ENCODE peak calls at places on chromosomes 7 and 10, in seven cellular contexts. One of them, this sample, is unnamed.

GRCh38 chr7:117111532-117111931 is 158.2 kb downstream of the ST7 start:
- DNase-seq in tibial artery: no peak
- DNase-seq in breast epithelium: no peak
- DNase-seq in effector memory CD4-positive, alpha-beta T cell: no peak
- DNase-seq in transverse colon: no peak
- DNase-seq in neural progenitor cell: no peak
- DNase-seq in body of pancreas: no peak
- DNase-seq in this sample: no peak

GRCh38 chr7:94115316-94115715 is 111.2 kb upstream of the BET1 start:
- DNase-seq in tibial artery: no peak
- DNase-seq in breast epithelium: no peak
- DNase-seq in effector memory CD4-positive, alpha-beta T cell: no peak
- DNase-seq in transverse colon: no peak
- DNase-seq in neural progenitor cell: no peak
- DNase-seq in body of pancreas: no peak
- DNase-seq in this sample: no peak

GRCh38 chr10:18400201-18400910 is 251.0 kb downstream of the NSUN6 start:
- DNase-seq in tibial artery: no peak
- DNase-seq in breast epithelium: no peak
- DNase-seq in effector memory CD4-positive, alpha-beta T cell: peak; percentile 1
- DNase-seq in transverse colon: peak; percentile 88
- DNase-seq in neural progenitor cell: peak; percentile 44
- DNase-seq in body of pancreas: peak; percentile 30
- DNase-seq in this sample: no peak

GRCh38 chr10:58158806-58159205 is 108.9 kb downstream of the IPMK start:
- DNase-seq in tibial artery: no peak
- DNase-seq in breast epithelium: no peak
- DNase-seq in effector memory CD4-positive, alpha-beta T cell: no peak
- DNase-seq in transverse colon: no peak
- DNase-seq in neural progenitor cell: no peak
- DNase-seq in body of pancreas: no peak
- DNase-seq in this sample: no peak

GRCh38 chr10:46787321-46787615 is 124.0 kb upstream of the PTPN20 start:
- DNase-seq in tibial artery: no peak
- DNase-seq in breast epithelium: no peak
- DNase-seq in effector memory CD4-positive, alpha-beta T cell: no peak
- DNase-seq in transverse colon: no peak
- DNase-seq in neural progenitor cell: no peak
- DNase-seq in body of pancreas: peak; percentile 36
- DNase-seq in this sample: peak; percentile 42

GRCh38 chr10:51397695-51398094 is 301.7 kb downstream of the CSTF2T start:
- DNase-seq in tibial artery: peak; percentile 86
- DNase-seq in breast epithelium: peak; percentile 58
- DNase-seq in effector memory CD4-positive, alpha-beta T cell: no peak
- DNase-seq in transverse colon: peak; percentile 78
- DNase-seq in neural progenitor cell: no peak
- DNase-seq in body of pancreas: peak; percentile 85
- DNase-seq in this sample: no peak

GRCh38 chr10:102086196-102086595 is 21.0 kb downstream of the HPS6 start:
- DNase-seq in tibial artery: no peak
- DNase-seq in breast epithelium: no peak
- DNase-seq in effector memory CD4-positive, alpha-beta T cell: no peak
- DNase-seq in transverse colon: no peak
- DNase-seq in neural progenitor cell: no peak
- DNase-seq in body of pancreas: no peak
- DNase-seq in this sample: no peak

GRCh38 chr10:2619472-2619871 is 447.9 kb upstream of the PFKP start:
- DNase-seq in tibial artery: no peak
- DNase-seq in breast epithelium: no peak
- DNase-seq in effector memory CD4-positive, alpha-beta T cell: no peak
- DNase-seq in transverse colon: no peak
- DNase-seq in neural progenitor cell: peak; percentile 60
- DNase-seq in body of pancreas: no peak
- DNase-seq in this sample: no peak

GRCh38 chr10:114541081-114541833 is 116.8 kb downstream of the ABLIM1 start:
- DNase-seq in tibial artery: peak; percentile 79
- DNase-seq in breast epithelium: no peak
- DNase-seq in effector memory CD4-positive, alpha-beta T cell: peak; percentile 55
- DNase-seq in transverse colon: peak; percentile 61
- DNase-seq in neural progenitor cell: no peak
- DNase-seq in body of pancreas: peak; percentile 39
- DNase-seq in this sample: peak; percentile 91

GRCh38 chr7:158431941-158432347 is 155.7 kb downstream of the PTPRN2 start:
- DNase-seq in tibial artery: peak; percentile 89
- DNase-seq in breast epithelium: no peak
- DNase-seq in effector memory CD4-positive, alpha-beta T cell: no peak
- DNase-seq in transverse colon: peak; percentile 76
- DNase-seq in neural progenitor cell: no peak
- DNase-seq in body of pancreas: peak; percentile 49
- DNase-seq in this sample: no peak

GRCh38 chr7:84876036-84876821 is 310.6 kb downstream of the SEMA3D start:
- DNase-seq in tibial artery: no peak
- DNase-seq in breast epithelium: no peak
- DNase-seq in effector memory CD4-positive, alpha-beta T cell: no peak
- DNase-seq in transverse colon: no peak
- DNase-seq in neural progenitor cell: no peak
- DNase-seq in body of pancreas: no peak
- DNase-seq in this sample: no peak

GRCh38 chr7:149865437-149865836 is 8.3 kb upstream of the ATP6V0E2 start:
- DNase-seq in tibial artery: no peak
- DNase-seq in breast epithelium: no peak
- DNase-seq in effector memory CD4-positive, alpha-beta T cell: peak; percentile 38
- DNase-seq in transverse colon: peak; percentile 40
- DNase-seq in neural progenitor cell: no peak
- DNase-seq in body of pancreas: no peak
- DNase-seq in this sample: peak; percentile 78

GRCh38 chr7:26153246-26153822 is 1.3 kb downstream of the NFE2L3 start:
- DNase-seq in tibial artery: no peak
- DNase-seq in breast epithelium: no peak
- DNase-seq in effector memory CD4-positive, alpha-beta T cell: no peak
- DNase-seq in transverse colon: peak; percentile 23
- DNase-seq in neural progenitor cell: peak; percentile 18
- DNase-seq in body of pancreas: no peak
- DNase-seq in this sample: peak; percentile 12

GRCh38 chr10:121179006-121179405 is 327.8 kb downstream of the WDR11 start:
- DNase-seq in tibial artery: no peak
- DNase-seq in breast epithelium: no peak
- DNase-seq in effector memory CD4-positive, alpha-beta T cell: no peak
- DNase-seq in transverse colon: no peak
- DNase-seq in neural progenitor cell: no peak
- DNase-seq in body of pancreas: no peak
- DNase-seq in this sample: no peak

GRCh38 chr7:55230014-55230413 is 135.1 kb upstream of the LANCL2 start:
- DNase-seq in tibial artery: no peak
- DNase-seq in breast epithelium: no peak
- DNase-seq in effector memory CD4-positive, alpha-beta T cell: no peak
- DNase-seq in transverse colon: no peak
- DNase-seq in neural progenitor cell: no peak
- DNase-seq in body of pancreas: no peak
- DNase-seq in this sample: no peak

GRCh38 chr7:156356551-156356950 is 284.0 kb upstream of the RNF32 start:
- DNase-seq in tibial artery: no peak
- DNase-seq in breast epithelium: no peak
- DNase-seq in effector memory CD4-positive, alpha-beta T cell: no peak
- DNase-seq in transverse colon: no peak
- DNase-seq in neural progenitor cell: no peak
- DNase-seq in body of pancreas: no peak
- DNase-seq in this sample: no peak

GRCh38 chr7:15457959-15458955 is 103.6 kb downstream of the AGMO start:
- DNase-seq in tibial artery: no peak
- DNase-seq in breast epithelium: no peak
- DNase-seq in effector memory CD4-positive, alpha-beta T cell: no peak
- DNase-seq in transverse colon: no peak
- DNase-seq in neural progenitor cell: no peak
- DNase-seq in body of pancreas: no peak
- DNase-seq in this sample: no peak

GRCh38 chr7:138756591-138757222 is 41.1 kb upstream of the TMEM213 start:
- DNase-seq in tibial artery: no peak
- DNase-seq in breast epithelium: no peak
- DNase-seq in effector memory CD4-positive, alpha-beta T cell: no peak
- DNase-seq in transverse colon: no peak
- DNase-seq in neural progenitor cell: no peak
- DNase-seq in body of pancreas: no peak
- DNase-seq in this sample: no peak

DNA sequence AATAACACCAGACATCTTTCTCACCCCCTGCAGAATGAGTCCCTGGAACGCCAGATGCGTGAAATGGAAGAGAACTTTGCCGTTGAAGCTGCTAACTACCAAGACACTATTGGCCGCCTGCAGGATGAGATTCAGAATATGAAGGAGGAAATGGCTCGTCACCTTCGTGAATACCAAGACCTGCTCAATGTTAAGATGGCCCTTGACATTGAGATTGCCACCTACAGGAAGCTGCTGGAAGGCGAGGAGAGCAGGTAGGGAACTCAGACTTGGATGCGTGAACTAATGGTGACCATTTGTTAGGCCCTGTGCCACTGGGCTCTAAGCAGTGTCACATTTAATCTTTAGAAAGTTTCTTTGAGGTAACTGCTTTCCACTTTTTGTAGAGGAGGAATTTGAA is 7.1 kb downstream of the VIM start:
- DNase-seq in tibial artery: no peak
- DNase-seq in breast epithelium: no peak
- DNase-seq in effector memory CD4-positive, alpha-beta T cell: no peak
- DNase-seq in transverse colon: no peak
- DNase-seq in neural progenitor cell: peak; percentile 33
- DNase-seq in body of pancreas: no peak
- DNase-seq in this sample: no peak
- H3K4me1 ChIP-seq in tibial artery: no peaks in the 10 kb centered on the region
- H3K4me1 ChIP-seq in breast epithelium: peaks cover 3% of the 10 kb centered on the region
- H3K4me1 ChIP-seq in effector memory CD4-positive, alpha-beta T cell: peaks cover 24% of the 10 kb centered on the region
- H3K4me1 ChIP-seq in transverse colon: peaks cover 61% of the 10 kb centered on the region
- H3K4me1 ChIP-seq in neural progenitor cell: peaks cover 11% of the 10 kb centered on the region
- H3K4me1 ChIP-seq in body of pancreas: peaks cover 41% of the 10 kb centered on the region
- H3K4me1 ChIP-seq in this sample: peaks cover 31% of the 10 kb centered on the region

DNA sequence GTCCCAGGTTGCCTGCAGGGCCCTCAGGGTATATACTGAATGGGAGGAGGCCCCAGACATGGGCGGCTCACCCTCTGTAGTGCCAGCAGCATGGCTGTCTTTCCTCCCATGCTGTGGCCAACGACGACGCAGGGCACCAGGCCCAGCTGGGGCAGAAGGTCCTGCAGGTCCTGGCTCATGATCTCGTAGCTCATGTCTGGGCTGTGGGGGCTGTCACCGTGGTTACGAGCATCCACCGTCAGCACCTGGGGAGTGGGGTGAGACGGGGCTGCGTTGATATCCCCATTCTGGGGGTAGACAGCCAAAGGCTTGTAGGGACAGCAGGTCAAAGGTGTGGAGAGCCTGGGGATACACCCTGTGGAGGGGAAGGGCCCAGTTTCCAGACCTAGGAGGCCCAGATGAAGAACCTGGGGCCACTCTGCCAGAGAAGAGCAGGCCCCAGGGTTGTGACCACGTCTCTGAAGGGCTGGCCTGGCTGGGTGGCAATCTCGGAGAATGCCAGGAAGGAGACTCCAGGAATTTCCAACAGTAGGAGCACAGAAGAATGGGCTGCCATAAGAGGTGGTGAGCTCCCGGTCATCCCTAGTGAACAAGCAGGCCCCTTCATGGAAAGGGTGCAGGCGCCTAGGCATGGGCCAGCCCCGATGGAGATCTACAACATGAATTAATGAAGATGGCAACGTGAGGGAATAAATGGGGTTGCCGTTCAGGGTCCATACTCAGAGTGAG is 947 bp downstream of the ABHD11 start:
- DNase-seq in tibial artery: no peak
- DNase-seq in breast epithelium: no peak
- DNase-seq in effector memory CD4-positive, alpha-beta T cell: no peak
- DNase-seq in transverse colon: no peak
- DNase-seq in neural progenitor cell: no peak
- DNase-seq in body of pancreas: no peak
- DNase-seq in this sample: no peak
- H3K4me3 ChIP-seq in tibial artery: peak overlapping the region; percentile 74
- H3K4me3 ChIP-seq in breast epithelium: peak overlapping the region; percentile 84
- H3K4me3 ChIP-seq in effector memory CD4-positive, alpha-beta T cell: peak overlapping the region; percentile 89
- H3K4me3 ChIP-seq in transverse colon: peak overlapping the region; percentile 81
- H3K4me3 ChIP-seq in neural progenitor cell: peak overlapping the region; percentile 67
- H3K4me3 ChIP-seq in body of pancreas: no peak overlapping the region
- H3K4me3 ChIP-seq in this sample: peak overlapping the region; percentile 84

DNA sequence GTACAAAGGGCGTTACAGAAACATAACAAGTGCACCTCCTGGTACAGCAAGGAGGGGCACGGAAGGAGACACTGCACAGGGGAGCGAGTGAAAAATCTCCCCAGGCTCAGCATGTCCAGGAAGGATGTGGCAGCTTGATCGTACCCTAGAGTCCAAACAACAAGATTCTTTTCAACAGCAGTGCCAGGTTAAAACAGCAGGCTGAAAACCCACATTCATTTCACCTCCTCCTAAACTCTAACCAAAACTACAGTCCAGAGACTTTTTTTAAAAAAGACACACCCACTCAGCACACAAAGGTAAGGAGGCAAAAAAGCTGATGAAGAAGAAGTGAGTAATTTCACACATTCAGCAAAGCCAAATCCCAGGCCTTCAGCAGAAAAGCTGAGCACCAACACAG is 138.8 kb downstream of the SFMBT2 start:
- DNase-seq in tibial artery: no peak
- DNase-seq in breast epithelium: no peak
- DNase-seq in effector memory CD4-positive, alpha-beta T cell: no peak
- DNase-seq in transverse colon: no peak
- DNase-seq in neural progenitor cell: no peak
- DNase-seq in body of pancreas: no peak
- DNase-seq in this sample: peak; percentile 49
- H3K4me1 ChIP-seq in tibial artery: no peaks in the 10 kb centered on the region
- H3K4me1 ChIP-seq in breast epithelium: no peaks in the 10 kb centered on the region
- H3K4me1 ChIP-seq in effector memory CD4-positive, alpha-beta T cell: peaks cover 12% of the 10 kb centered on the region
- H3K4me1 ChIP-seq in transverse colon: peaks cover 8% of the 10 kb centered on the region
- H3K4me1 ChIP-seq in neural progenitor cell: no peaks in the 10 kb centered on the region
- H3K4me1 ChIP-seq in body of pancreas: no peaks in the 10 kb centered on the region
- H3K4me1 ChIP-seq in this sample: peaks cover 11% of the 10 kb centered on the region

GRCh38 chr7:43193905-43194304 is 81.5 kb downstream of the HECW1 start:
- DNase-seq in tibial artery: no peak
- DNase-seq in breast epithelium: no peak
- DNase-seq in effector memory CD4-positive, alpha-beta T cell: no peak
- DNase-seq in transverse colon: no peak
- DNase-seq in neural progenitor cell: no peak
- DNase-seq in body of pancreas: no peak
- DNase-seq in this sample: no peak
- H3K4me3 ChIP-seq in tibial artery: no peak overlapping the region
- H3K4me3 ChIP-seq in breast epithelium: no peak overlapping the region
- H3K4me3 ChIP-seq in effector memory CD4-positive, alpha-beta T cell: no peak overlapping the region
- H3K4me3 ChIP-seq in transverse colon: no peak overlapping the region
- H3K4me3 ChIP-seq in neural progenitor cell: no peak overlapping the region
- H3K4me3 ChIP-seq in body of pancreas: no peak overlapping the region
- H3K4me3 ChIP-seq in this sample: no peak overlapping the region